ENCODE peak calls at places on chromosome 14, in ten cellular contexts. One of them, this sample, is unnamed.

GRCh38 chr14:76946753-76947077 is 81.8 kb downstream of the IRF2BPL start:
- DNase-seq in activated T-cell treated with anti-CD3 and anti-CD28 coated beads for 24 hours: no peak
- DNase-seq in ecto neural progenitor cell: no peak
- DNase-seq in KG1: no peak
- DNase-seq in coronary artery: no peak
- DNase-seq in PC-3: no peak
- DNase-seq in ELR: no peak
- DNase-seq in MCF 10A: no peak
- DNase-seq in type B pancreatic cell: no peak
- DNase-seq in NAMALWA: no peak
- DNase-seq in this sample: no peak

GRCh38 chr14:104865631-104866441 is 768 bp downstream of the CEP170B start:
- DNase-seq in coronary artery: peak
- DNase-seq in activated T-cell treated with anti-CD3 and anti-CD28 coated beads for 24 hours: no peak
- DNase-seq in KG1: no peak
- DNase-seq in ecto neural progenitor cell: no peak
- DNase-seq in type B pancreatic cell: peak
- DNase-seq in MCF 10A: peak
- DNase-seq in NAMALWA: no peak
- DNase-seq in ELR: peak
- DNase-seq in PC-3: peak
- DNase-seq in this sample: no peak

GRCh38 chr14:101907619-101908018 is 56.8 kb upstream of the DYNC1H1 start:
- DNase-seq in ELR: no peak
- DNase-seq in coronary artery: peak
- DNase-seq in type B pancreatic cell: no peak
- DNase-seq in PC-3: no peak
- DNase-seq in ecto neural progenitor cell: no peak
- DNase-seq in NAMALWA: no peak
- DNase-seq in MCF 10A: no peak
- DNase-seq in KG1: no peak
- DNase-seq in activated T-cell treated with anti-CD3 and anti-CD28 coated beads for 24 hours: no peak
- DNase-seq in this sample: no peak

GRCh38 chr14:49863483-49864262 is 11.1 kb upstream of the NEMF start:
- DNase-seq in NAMALWA: peak
- DNase-seq in ecto neural progenitor cell: peak
- DNase-seq in ELR: peak
- DNase-seq in PC-3: no peak
- DNase-seq in coronary artery: no peak
- DNase-seq in activated T-cell treated with anti-CD3 and anti-CD28 coated beads for 24 hours: no peak
- DNase-seq in type B pancreatic cell: no peak
- DNase-seq in KG1: no peak
- DNase-seq in MCF 10A: peak
- DNase-seq in this sample: no peak

GRCh38 chr14:21734457-21735074 is 60.9 kb upstream of the OR4E1 start:
- DNase-seq in MCF 10A: peak
- DNase-seq in KG1: peak
- DNase-seq in NAMALWA: peak
- DNase-seq in ELR: peak
- DNase-seq in type B pancreatic cell: no peak
- DNase-seq in activated T-cell treated with anti-CD3 and anti-CD28 coated beads for 24 hours: peak
- DNase-seq in PC-3: peak
- DNase-seq in coronary artery: no peak
- DNase-seq in ecto neural progenitor cell: no peak
- DNase-seq in this sample: peak

GRCh38 chr14:69281450-69282169 is 21.7 kb downstream of the GALNT16 start:
- DNase-seq in PC-3: no peak
- DNase-seq in KG1: no peak
- DNase-seq in activated T-cell treated with anti-CD3 and anti-CD28 coated beads for 24 hours: no peak
- DNase-seq in NAMALWA: no peak
- DNase-seq in ecto neural progenitor cell: no peak
- DNase-seq in MCF 10A: no peak
- DNase-seq in type B pancreatic cell: no peak
- DNase-seq in ELR: peak
- DNase-seq in coronary artery: no peak
- DNase-seq in this sample: peak

GRCh38 chr14:71169861-71170260 is 262.6 kb downstream of the PCNX1 start:
- DNase-seq in KG1: no peak
- DNase-seq in PC-3: no peak
- DNase-seq in type B pancreatic cell: no peak
- DNase-seq in coronary artery: no peak
- DNase-seq in NAMALWA: no peak
- DNase-seq in ELR: no peak
- DNase-seq in activated T-cell treated with anti-CD3 and anti-CD28 coated beads for 24 hours: no peak
- DNase-seq in MCF 10A: no peak
- DNase-seq in ecto neural progenitor cell: no peak
- DNase-seq in this sample: no peak

GRCh38 chr14:99807413-99808132 is 14.4 kb downstream of the EML1 start:
- DNase-seq in KG1: no peak
- DNase-seq in PC-3: peak
- DNase-seq in type B pancreatic cell: no peak
- DNase-seq in MCF 10A: no peak
- DNase-seq in activated T-cell treated with anti-CD3 and anti-CD28 coated beads for 24 hours: no peak
- DNase-seq in ecto neural progenitor cell: no peak
- DNase-seq in NAMALWA: peak
- DNase-seq in coronary artery: peak
- DNase-seq in ELR: peak
- DNase-seq in this sample: no peak

GRCh38 chr14:104226421-104227385 is 88.3 kb downstream of the KIF26A start:
- DNase-seq in ELR: no peak
- DNase-seq in activated T-cell treated with anti-CD3 and anti-CD28 coated beads for 24 hours: no peak
- DNase-seq in KG1: no peak
- DNase-seq in MCF 10A: no peak
- DNase-seq in coronary artery: no peak
- DNase-seq in ecto neural progenitor cell: no peak
- DNase-seq in type B pancreatic cell: no peak
- DNase-seq in NAMALWA: no peak
- DNase-seq in PC-3: no peak
- DNase-seq in this sample: no peak

GRCh38 chr14:104895207-104895785 is 29.4 kb upstream of the PLD4 start:
- DNase-seq in NAMALWA: no peak
- DNase-seq in type B pancreatic cell: no peak
- DNase-seq in PC-3: no peak
- DNase-seq in coronary artery: peak
- DNase-seq in ecto neural progenitor cell: peak
- DNase-seq in KG1: no peak
- DNase-seq in MCF 10A: no peak
- DNase-seq in ELR: no peak
- DNase-seq in activated T-cell treated with anti-CD3 and anti-CD28 coated beads for 24 hours: no peak
- DNase-seq in this sample: no peak

GRCh38 chr14:37036669-37037341 is 135.6 kb downstream of the SLC25A21 start:
- DNase-seq in KG1: no peak
- DNase-seq in ELR: peak
- DNase-seq in NAMALWA: no peak
- DNase-seq in coronary artery: no peak
- DNase-seq in PC-3: peak
- DNase-seq in activated T-cell treated with anti-CD3 and anti-CD28 coated beads for 24 hours: no peak
- DNase-seq in ecto neural progenitor cell: no peak
- DNase-seq in MCF 10A: peak
- DNase-seq in type B pancreatic cell: no peak
- DNase-seq in this sample: peak

GRCh38 chr14:21440857-21441256 is 15.1 kb downstream of the CHD8 start:
- DNase-seq in ELR: no peak
- DNase-seq in PC-3: no peak
- DNase-seq in NAMALWA: peak
- DNase-seq in MCF 10A: no peak
- DNase-seq in coronary artery: no peak
- DNase-seq in activated T-cell treated with anti-CD3 and anti-CD28 coated beads for 24 hours: no peak
- DNase-seq in type B pancreatic cell: no peak
- DNase-seq in KG1: no peak
- DNase-seq in ecto neural progenitor cell: no peak
- DNase-seq in this sample: peak

GRCh38 chr14:72904840-72905561 is 11.1 kb upstream of the DPF3 start:
- DNase-seq in ecto neural progenitor cell: peak
- DNase-seq in coronary artery: peak
- DNase-seq in MCF 10A: peak
- DNase-seq in PC-3: peak
- DNase-seq in activated T-cell treated with anti-CD3 and anti-CD28 coated beads for 24 hours: peak
- DNase-seq in type B pancreatic cell: no peak
- DNase-seq in ELR: peak
- DNase-seq in KG1: peak
- DNase-seq in NAMALWA: peak
- DNase-seq in this sample: peak

GRCh38 chr14:89813485-89814080 is 140.9 kb downstream of the EFCAB11 start:
- DNase-seq in coronary artery: no peak
- DNase-seq in MCF 10A: no peak
- DNase-seq in PC-3: no peak
- DNase-seq in ELR: peak
- DNase-seq in KG1: no peak
- DNase-seq in NAMALWA: no peak
- DNase-seq in type B pancreatic cell: no peak
- DNase-seq in ecto neural progenitor cell: no peak
- DNase-seq in activated T-cell treated with anti-CD3 and anti-CD28 coated beads for 24 hours: no peak
- DNase-seq in this sample: peak

GRCh38 chr14:99271951-99272668 is at the start of gene BCL11B:
- DNase-seq in KG1: peak
- DNase-seq in PC-3: peak
- DNase-seq in NAMALWA: peak
- DNase-seq in coronary artery: no peak
- DNase-seq in type B pancreatic cell: peak
- DNase-seq in activated T-cell treated with anti-CD3 and anti-CD28 coated beads for 24 hours: peak
- DNase-seq in ELR: peak
- DNase-seq in ecto neural progenitor cell: peak
- DNase-seq in MCF 10A: peak
- DNase-seq in this sample: peak

GRCh38 chr14:88868558-88869159 is 44.2 kb downstream of the TTC8 start:
- DNase-seq in coronary artery: no peak
- DNase-seq in activated T-cell treated with anti-CD3 and anti-CD28 coated beads for 24 hours: no peak
- DNase-seq in PC-3: peak
- DNase-seq in KG1: no peak
- DNase-seq in ecto neural progenitor cell: no peak
- DNase-seq in MCF 10A: peak
- DNase-seq in ELR: peak
- DNase-seq in type B pancreatic cell: no peak
- DNase-seq in NAMALWA: peak
- DNase-seq in this sample: no peak

GRCh38 chr14:94217116-94217515 is 43.0 kb downstream of the PPP4R4 start:
- DNase-seq in ELR: no peak
- DNase-seq in ecto neural progenitor cell: no peak
- DNase-seq in NAMALWA: no peak
- DNase-seq in MCF 10A: no peak
- DNase-seq in KG1: no peak
- DNase-seq in type B pancreatic cell: no peak
- DNase-seq in PC-3: no peak
- DNase-seq in coronary artery: no peak
- DNase-seq in activated T-cell treated with anti-CD3 and anti-CD28 coated beads for 24 hours: no peak
- DNase-seq in this sample: no peak

GRCh38 chr14:76252471-76252870 is 100.7 kb downstream of the GPATCH2L start:
- DNase-seq in type B pancreatic cell: no peak
- DNase-seq in PC-3: no peak
- DNase-seq in coronary artery: no peak
- DNase-seq in activated T-cell treated with anti-CD3 and anti-CD28 coated beads for 24 hours: no peak
- DNase-seq in KG1: no peak
- DNase-seq in NAMALWA: no peak
- DNase-seq in ecto neural progenitor cell: no peak
- DNase-seq in ELR: no peak
- DNase-seq in MCF 10A: no peak
- DNase-seq in this sample: no peak

GRCh38 chr14:24436355-24437019 is 6.1 kb downstream of the SDR39U1 start:
- DNase-seq in PC-3: peak
- DNase-seq in activated T-cell treated with anti-CD3 and anti-CD28 coated beads for 24 hours: no peak
- DNase-seq in NAMALWA: peak
- DNase-seq in type B pancreatic cell: no peak
- DNase-seq in KG1: peak
- DNase-seq in ELR: peak
- DNase-seq in MCF 10A: peak
- DNase-seq in coronary artery: no peak
- DNase-seq in ecto neural progenitor cell: peak
- DNase-seq in this sample: peak

GRCh38 chr14:102419276-102419675 is 56.5 kb downstream of the TECPR2 start:
- DNase-seq in KG1: no peak
- DNase-seq in NAMALWA: no peak
- DNase-seq in MCF 10A: no peak
- DNase-seq in ecto neural progenitor cell: no peak
- DNase-seq in ELR: no peak
- DNase-seq in coronary artery: no peak
- DNase-seq in activated T-cell treated with anti-CD3 and anti-CD28 coated beads for 24 hours: no peak
- DNase-seq in type B pancreatic cell: no peak
- DNase-seq in PC-3: no peak
- DNase-seq in this sample: no peak

GRCh38 chr14:63039800-63040380 is 5.4 kb downstream of the KCNH5 start:
- DNase-seq in KG1: no peak
- DNase-seq in PC-3: peak
- DNase-seq in type B pancreatic cell: no peak
- DNase-seq in ecto neural progenitor cell: no peak
- DNase-seq in ELR: peak
- DNase-seq in NAMALWA: peak
- DNase-seq in coronary artery: no peak
- DNase-seq in MCF 10A: peak
- DNase-seq in activated T-cell treated with anti-CD3 and anti-CD28 coated beads for 24 hours: no peak
- DNase-seq in this sample: no peak

GRCh38 chr14:64440494-64440893 is 24.8 kb upstream of the AKAP5 start:
- DNase-seq in type B pancreatic cell: no peak
- DNase-seq in ELR: no peak
- DNase-seq in ecto neural progenitor cell: no peak
- DNase-seq in coronary artery: no peak
- DNase-seq in PC-3: no peak
- DNase-seq in NAMALWA: no peak
- DNase-seq in MCF 10A: no peak
- DNase-seq in KG1: no peak
- DNase-seq in activated T-cell treated with anti-CD3 and anti-CD28 coated beads for 24 hours: no peak
- DNase-seq in this sample: peak

GRCh38 chr14:81351205-81351604 is 48.9 kb downstream of the STON2 start:
- DNase-seq in MCF 10A: no peak
- DNase-seq in PC-3: no peak
- DNase-seq in ecto neural progenitor cell: no peak
- DNase-seq in ELR: no peak
- DNase-seq in coronary artery: no peak
- DNase-seq in type B pancreatic cell: no peak
- DNase-seq in KG1: no peak
- DNase-seq in activated T-cell treated with anti-CD3 and anti-CD28 coated beads for 24 hours: no peak
- DNase-seq in NAMALWA: no peak
- DNase-seq in this sample: no peak

GRCh38 chr14:75306917-75307699 is 28.5 kb downstream of the FOS start:
- DNase-seq in PC-3: peak
- DNase-seq in NAMALWA: peak
- DNase-seq in ELR: peak
- DNase-seq in activated T-cell treated with anti-CD3 and anti-CD28 coated beads for 24 hours: no peak
- DNase-seq in type B pancreatic cell: no peak
- DNase-seq in coronary artery: peak
- DNase-seq in MCF 10A: peak
- DNase-seq in KG1: peak
- DNase-seq in ecto neural progenitor cell: no peak
- DNase-seq in this sample: peak